ENCODE peak calls at places on chromosomes 3 and 15, in four cellular contexts. Z is IMR-90, L is GM20000, G is OCI-LY7. P is an unnamed sample.
A peak's percentile ranks its signal among the peaks of the same experiment; 100 is the strongest.

GRCh38 chr3:73192036-73192738 is 130.7 kb downstream of the EBLN2 start:
- DNase-seq in Z (no peak), L (no peak), G (peak; percentile 10), P (peak; percentile 8)

GRCh38 chr15:89341316-89342005 is 6.8 kb upstream of the POLG start:
- DNase-seq in Z (no peak), L (no peak), G (no peak), P (no peak)

GRCh38 chr3:28232659-28233058 is 8.8 kb upstream of the CMC1 start:
- DNase-seq in Z (no peak), L (no peak), G (no peak), P (no peak)

GRCh38 chr3:194637541-194638400 is 4.6 kb upstream of the TMEM44 start:
- DNase-seq in Z (no peak), L (no peak), G (no peak), P (no peak)

GRCh38 chr15:70068783-70069565 is 28.7 kb downstream of the TLE3 start:
- DNase-seq in Z (no peak), L (no peak), G (no peak), P (no peak)

GRCh38 chr3:25297667-25298585 is 130.1 kb upstream of the RARB start:
- DNase-seq in Z (no peak), L (no peak), G (no peak), P (no peak)

GRCh38 chr3:73848173-73848751 is 223.5 kb upstream of the PDZRN3 start:
- DNase-seq in Z (peak; percentile 51), L (peak; percentile 11), G (no peak), P (no peak)

GRCh38 chr15:98728107-98728810 is 79.9 kb downstream of the IGF1R start:
- DNase-seq in Z (no peak), L (no peak), G (no peak), P (no peak)

GRCh38 chr15:25136119-25136518 is 181.3 kb downstream of the SNRPN start:
- DNase-seq in Z (peak; percentile 15), L (no peak), G (peak; percentile 41), P (peak; percentile 1)

GRCh38 chr3:182389041-182389815 is 404.1 kb upstream of the ATP11B start:
- DNase-seq in Z (no peak), L (no peak), G (no peak), P (no peak)

GRCh38 chr3:82015241-82015640 is 253.8 kb upstream of the GBE1 start:
- DNase-seq in Z (no peak), L (no peak), G (no peak), P (no peak)

GRCh38 chr3:82011336-82011735 is 249.9 kb upstream of the GBE1 start:
- DNase-seq in Z (no peak), L (no peak), G (no peak), P (no peak)

DNA sequence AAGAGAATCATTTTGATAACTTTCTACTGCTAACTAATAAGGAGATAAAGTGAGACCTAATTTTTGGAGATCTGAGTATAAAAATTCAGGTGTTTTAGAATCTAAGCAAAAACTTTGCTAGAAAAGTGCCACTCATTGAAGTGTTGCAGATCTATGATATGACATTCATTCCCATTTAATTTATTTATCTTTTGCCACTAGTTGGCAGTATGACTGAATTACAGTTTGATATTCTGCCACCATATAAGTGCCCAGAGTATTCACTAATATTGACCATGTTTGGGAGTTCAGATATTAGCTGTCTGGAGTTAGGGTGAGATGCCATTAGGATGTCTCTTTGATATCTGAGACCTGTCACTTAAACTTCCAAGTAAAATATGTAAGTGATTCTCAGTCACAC is 251.3 kb upstream of the GBE1 start:
- DNase-seq in Z (no peak), L (no peak), G (no peak), P (no peak)
- TF ChIP-seq CTCF in Z (peak; percentile 19), L (no peak), G (peak; percentile 76), P (no peak)

GRCh38 chr3:191809326-191809949 is 348.5 kb downstream of the PYDC2 start:
- DNase-seq in Z (no peak), L (no peak), G (no peak), P (no peak)
- TF ChIP-seq CTCF in Z (no peak), L (no peak), G (peak; percentile 39), P (no peak)

GRCh38 chr15:41825572-41826535 is 2.0 kb upstream of the JMJD7 start:
- DNase-seq in Z (no peak), L (no peak), G (no peak), P (no peak)

GRCh38 chr15:41825145-41825544 is 2.7 kb upstream of the JMJD7 start:
- DNase-seq in Z (no peak), L (no peak), G (no peak), P (no peak)

GRCh38 chr15:41827880-41828746 is at the start of gene JMJD7:
- DNase-seq in Z (peak; percentile 81), L (peak; percentile 99), G (peak; percentile 89), P (peak; percentile 95)

GRCh38 chr15:41828747-41829270 is 917 bp downstream of the JMJD7 start:
- DNase-seq in Z (peak; percentile 32), L (no peak), G (no peak), P (no peak)

DNA sequence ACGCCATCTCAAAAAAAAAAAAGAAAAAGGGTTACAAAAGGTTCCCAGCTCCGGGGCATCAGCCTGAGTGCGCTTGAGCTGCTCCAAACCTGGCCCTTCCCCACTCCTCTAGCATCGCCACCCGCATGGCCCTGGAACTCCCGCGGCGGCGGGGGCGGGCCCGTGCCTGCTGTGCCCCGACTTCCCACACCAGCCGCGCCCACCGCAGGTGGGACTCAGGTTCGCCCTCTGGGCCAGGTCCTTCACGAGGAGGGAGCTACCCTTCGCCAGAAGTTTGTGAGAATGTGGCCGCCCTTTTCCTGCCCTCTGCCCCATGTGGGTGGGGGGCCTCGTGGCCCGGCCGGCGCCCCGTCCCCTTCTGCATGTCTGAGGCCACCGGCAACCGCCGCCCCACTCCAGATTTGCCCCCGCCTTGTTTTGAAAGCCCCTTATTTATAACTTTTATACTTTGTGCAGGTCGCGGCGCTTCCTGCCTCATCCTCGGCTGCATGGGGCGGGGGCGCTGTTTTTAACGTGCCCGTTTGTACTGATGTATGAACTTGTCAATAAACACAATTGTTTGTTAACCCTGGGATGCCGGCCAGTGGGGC is 507 bp upstream of the JMJD7 start:
- DNase-seq in Z (no peak), L (no peak), G (peak; percentile 26), P (peak; percentile 18)
- TF ChIP-seq CTCF in Z (no peak), L (no peak), G (peak; percentile 50), P (no peak)

GRCh38 chr3:109806929-109807328 is 469.6 kb upstream of the DPPA4 start:
- DNase-seq in Z (peak; percentile 56), L (no peak), G (peak; percentile 10), P (peak; percentile 53)

GRCh38 chr3:109804697-109805096 is 467.4 kb upstream of the DPPA4 start:
- DNase-seq in Z (no peak), L (no peak), G (no peak), P (peak; percentile 36)

GRCh38 chr3:109803274-109803673 is 465.9 kb upstream of the DPPA4 start:
- DNase-seq in Z (no peak), L (no peak), G (no peak), P (no peak)
- TF ChIP-seq CTCF in Z (no peak), L (no peak), G (peak; percentile 34), P (no peak)

DNA sequence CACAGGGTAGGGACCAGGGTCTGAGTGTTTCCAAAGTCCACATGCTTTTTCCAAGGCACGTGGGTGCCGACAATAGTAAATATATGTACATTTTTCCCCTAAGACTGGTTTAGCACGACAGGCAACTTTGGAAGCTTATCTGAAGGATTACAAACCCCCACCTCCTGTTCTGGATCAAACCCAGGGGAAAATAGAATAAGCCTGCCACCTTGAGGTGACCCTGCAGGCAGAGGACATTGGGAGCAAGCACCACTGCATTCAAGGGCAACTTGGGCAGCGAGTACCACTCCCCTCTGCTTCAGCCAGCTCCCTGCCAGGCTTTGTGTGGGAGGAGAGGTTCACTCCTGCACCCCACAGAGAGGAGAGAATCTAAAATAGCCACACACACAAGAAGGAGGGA is 44.8 kb downstream of the KBTBD12 start:
- DNase-seq in Z (peak; percentile 4), L (peak; percentile 36), G (no peak), P (no peak)
- TF ChIP-seq CTCF in Z (peak; percentile 30), L (peak; percentile 60), G (peak; percentile 52), P (peak; percentile 30)

GRCh38 chr3:161503271-161503670 is 6.7 kb downstream of the OTOL1 start:
- DNase-seq in Z (no peak), L (no peak), G (no peak), P (no peak)
- TF ChIP-seq CTCF in Z (no peak), L (no peak), G (no peak), P (no peak)

P was measured in activated CD8-positive, alpha-beta T cell treated with anti-CD3 and anti-CD28 coated beads for 36 hours.